ENCODE peak calls at places on chromosomes 4 and X, in five cellular contexts. N is HCT116, P is Panc1, E is A549, I is HepG2. V is an unnamed sample.

GRCh38 chr4:40262079-40262528 is 65.3 kb downstream of the RHOH start:
- DNase-seq in N (no peak), P (no peak), E (no peak), I (no peak), V (no peak)

GRCh38 chr4:41693629-41694028 is 54.9 kb downstream of the PHOX2B start:
- DNase-seq in N (no peak), P (peak), E (peak), I (peak), V (no peak)

GRCh38 chrX:108699368-108699767 is 37.0 kb downstream of the IRS4 start:
- DNase-seq in N (peak), P (peak), E (peak), I (peak), V (no peak)

GRCh38 chr4:109826719-109827118 is 1.1 kb upstream of the RRH start:
- DNase-seq in N (no peak), P (no peak), E (no peak), I (no peak), V (no peak)

GRCh38 chr4:61079427-61079826 is 120.7 kb upstream of the ADGRL3 start:
- DNase-seq in N (no peak), P (no peak), E (no peak), I (no peak), V (no peak)

GRCh38 chr4:86942185-86942666 is 7.4 kb downstream of the AFF1 start:
- DNase-seq in N (no peak), P (no peak), E (peak), I (peak), V (no peak)

GRCh38 chr4:85734446-85734845 is 259.5 kb downstream of the ARHGAP24 start:
- DNase-seq in N (peak), P (no peak), E (no peak), I (no peak), V (no peak)

GRCh38 chrX:76279007-76279406 is 106.1 kb downstream of the PBDC1 start:
- DNase-seq in N (peak), P (peak), E (peak), I (peak), V (peak)

GRCh38 chr4:57291911-57292310 is 181.7 kb upstream of the IGFBP7 start:
- DNase-seq in N (no peak), P (no peak), E (no peak), I (no peak), V (no peak)

GRCh38 chr4:161538941-161539340 is 624.9 kb downstream of the FSTL5 start:
- DNase-seq in N (no peak), P (no peak), E (no peak), I (no peak), V (no peak)

GRCh38 chr4:119029847-119030535 is 105.6 kb upstream of the MYOZ2 start:
- DNase-seq in N (no peak), P (no peak), E (no peak), I (no peak), V (no peak)

GRCh38 chrX:107146670-107147069 is 28.0 kb upstream of the RBM41 start:
- DNase-seq in N (no peak), P (no peak), E (no peak), I (no peak), V (no peak)

GRCh38 chr4:624705-625590 is at the start of gene PDE6B:
- DNase-seq in N (no peak), P (no peak), E (no peak), I (no peak), V (no peak)

GRCh38 chr4:181150173-181150572 is 1093.0 kb upstream of the TENM3 start:
- DNase-seq in N (no peak), P (no peak), E (no peak), I (peak), V (no peak)

GRCh38 chr4:10746371-10747143 is 62.0 kb upstream of the CLNK start:
- DNase-seq in N (no peak), P (no peak), E (no peak), I (no peak), V (no peak)

GRCh38 chrX:110120025-110120424 is 117.1 kb downstream of the TMEM164 start:
- DNase-seq in N (no peak), P (no peak), E (no peak), I (no peak), V (peak)

GRCh38 chr4:139942284-139942683 is 211.7 kb downstream of the MAML3 start:
- DNase-seq in N (no peak), P (no peak), E (no peak), I (no peak), V (no peak)

GRCh38 chrX:44971674-44972073 is 98.7 kb downstream of the KDM6A start:
- DNase-seq in N (no peak), P (no peak), E (no peak), I (no peak), V (no peak)

GRCh38 chr4:8077181-8078108 is 81.2 kb downstream of the ABLIM2 start:
- DNase-seq in N (no peak), P (no peak), E (no peak), I (no peak), V (no peak)

GRCh38 chr4:151862766-151863165 is 102.0 kb upstream of the GATB start:
- DNase-seq in N (no peak), P (no peak), E (no peak), I (no peak), V (no peak)
- H3K27ac ChIP-seq in N (no peak), P (no peak), E (no peak), I (no peak), V (no peak)

GRCh38 chr4:71231073-71231752 is 107.6 kb upstream of the SLC4A4 start:
- DNase-seq in N (no peak), P (no peak), E (no peak), I (no peak), V (no peak)

GRCh38 chr4:71231753-71232420 is 106.9 kb upstream of the SLC4A4 start:
- DNase-seq in N (no peak), P (no peak), E (no peak), I (no peak), V (no peak)

GRCh38 chr4:71229477-71230257 is 109.2 kb upstream of the SLC4A4 start:
- DNase-seq in N (peak), P (peak), E (peak), I (peak), V (no peak)

GRCh38 chr4:71230258-71230594 is 108.6 kb upstream of the SLC4A4 start:
- DNase-seq in N (no peak), P (no peak), E (no peak), I (no peak), V (no peak)

DNA sequence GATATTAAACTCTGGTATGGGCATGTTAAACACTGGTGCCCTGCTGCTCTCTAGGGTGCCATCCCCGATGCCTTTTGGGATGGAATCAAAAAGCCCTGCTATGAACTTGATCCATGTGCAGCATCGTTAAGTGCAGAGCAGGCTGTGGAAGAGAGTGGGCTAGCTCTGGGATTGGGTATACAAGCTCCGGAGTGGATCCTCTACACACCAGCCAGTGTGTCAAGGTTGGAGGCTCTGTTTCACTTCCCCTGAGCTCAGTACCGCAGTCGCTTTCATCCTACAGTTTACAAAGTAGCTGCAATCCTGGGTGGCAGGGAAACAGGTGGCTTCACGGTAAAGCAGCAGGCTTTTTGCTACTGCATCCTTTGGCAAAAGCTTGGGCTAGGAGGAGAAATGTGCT is 108.2 kb upstream of the SLC4A4 start:
- DNase-seq in N (no peak), P (no peak), E (no peak), I (no peak), V (no peak)
- TF ChIP-seq REST in N (no peak), P (no peak), E (no peak), I (no peak), V (no peak)

DNA sequence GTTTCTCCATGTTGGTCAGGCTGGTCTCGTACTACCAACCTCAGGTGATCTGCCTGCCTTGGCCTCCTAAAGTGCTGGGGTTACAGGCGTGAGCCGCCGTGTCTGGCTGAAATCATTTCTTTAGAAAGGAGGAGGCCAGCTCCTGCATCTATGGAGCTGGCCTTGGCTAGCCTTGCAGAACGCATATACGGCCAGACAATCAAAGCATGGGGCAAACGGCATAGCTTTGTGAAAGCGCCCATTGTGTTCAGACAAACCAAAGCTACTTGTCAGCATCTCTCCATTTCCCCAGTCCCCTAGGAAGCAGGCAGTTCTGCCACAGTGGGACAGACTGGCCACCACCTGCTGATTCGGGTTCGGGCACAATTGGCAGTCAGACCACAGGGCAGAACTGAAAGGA is 48.9 kb upstream of the IQSEC2 start:
- DNase-seq in N (no peak), P (no peak), E (no peak), I (no peak), V (no peak)
- H3K27ac ChIP-seq in N (no peak), P (no peak), E (no peak), I (no peak), V (no peak)

GRCh38 chr4:174714393-174715211 is 114.4 kb downstream of the GLRA3 start:
- DNase-seq in N (peak), P (peak), E (peak), I (peak), V (peak)
- TF ChIP-seq REST in N (no peak), P (no peak), E (no peak), I (no peak), V (no peak)

DNA sequence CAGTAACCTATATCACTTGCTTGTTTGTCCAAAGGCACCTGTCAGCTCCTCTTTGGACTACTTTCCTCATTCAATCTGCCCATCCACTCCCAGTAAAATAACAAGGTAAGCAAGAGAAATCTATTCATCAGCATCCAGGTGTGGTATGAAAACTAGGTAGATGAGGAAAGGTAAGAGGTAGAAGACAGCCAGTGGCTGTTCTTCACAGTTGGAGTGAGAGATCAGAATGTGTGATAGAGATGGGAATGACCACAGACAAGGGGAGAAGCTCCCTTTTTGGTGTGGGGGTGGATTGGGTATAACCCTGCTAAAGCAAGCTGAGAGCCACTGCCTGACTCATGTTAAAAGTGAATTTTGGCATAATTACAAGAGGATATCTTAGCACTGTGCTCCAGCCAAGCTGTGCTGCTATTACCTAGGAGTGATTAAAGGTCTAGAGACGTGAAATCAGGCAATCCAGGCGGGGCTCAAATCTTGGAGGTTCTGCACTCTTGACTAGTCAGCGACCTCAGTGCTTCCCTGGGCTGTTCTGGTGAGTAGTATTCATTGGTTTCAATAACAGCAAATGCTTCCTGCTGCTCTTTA is 28.1 kb upstream of the RASL11B start:
- DNase-seq in N (no peak), P (no peak), E (no peak), I (no peak), V (no peak)
- H3K27ac ChIP-seq in N (no peak), P (no peak), E (no peak), I (no peak), V (no peak)

DNA sequence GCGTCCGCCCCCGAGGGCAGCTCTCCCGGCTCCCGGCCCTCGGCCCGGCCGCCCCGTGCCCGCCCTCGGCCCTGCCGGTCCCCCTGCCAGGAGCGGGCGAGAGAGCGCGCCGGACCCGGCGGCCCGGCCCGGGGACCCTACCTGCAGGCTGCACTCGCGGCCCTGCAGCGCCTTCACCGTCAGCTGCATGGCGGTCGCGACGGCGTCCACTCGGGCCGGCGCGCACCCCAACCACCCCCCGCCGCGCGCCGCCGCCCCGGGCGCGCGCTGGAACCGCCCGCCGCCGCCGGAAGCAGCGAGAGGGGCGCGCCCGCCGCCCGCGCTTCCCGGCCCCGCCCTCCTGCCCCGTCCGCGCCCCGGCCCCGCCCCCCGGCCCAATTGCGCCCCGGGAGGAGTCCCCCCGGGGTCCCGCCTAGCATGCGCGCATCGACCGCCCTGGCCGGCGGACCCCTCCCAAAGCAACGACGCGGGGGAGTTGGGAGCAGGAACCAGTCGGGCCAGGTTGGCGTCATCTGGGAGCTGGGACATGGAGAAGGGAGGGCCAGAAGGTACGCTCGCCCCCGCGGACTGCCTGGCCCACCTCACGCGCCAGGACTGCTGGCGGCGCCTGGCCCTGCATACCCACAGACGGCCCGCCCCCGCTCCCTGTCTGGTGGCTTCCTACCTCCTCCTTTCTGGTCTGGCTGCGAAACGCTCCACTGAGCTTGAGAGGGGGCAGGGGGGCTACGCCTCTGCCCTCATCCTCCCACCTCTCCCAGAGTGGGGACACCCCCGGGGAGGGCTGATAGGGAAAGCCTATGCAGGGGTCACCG is at the start of gene UBL4A:
- DNase-seq in N (peak), P (no peak), E (peak), I (no peak), V (peak)
- TF ChIP-seq REST in N (no peak), P (no peak), E (no peak), I (no peak), V (no peak)

GRCh38 chr4:38516194-38516593 is 147.8 kb upstream of the KLF3 start:
- DNase-seq in N (no peak), P (no peak), E (peak), I (no peak), V (no peak)

GRCh38 chr4:38511702-38512101 is 152.3 kb upstream of the KLF3 start:
- DNase-seq in N (no peak), P (no peak), E (no peak), I (no peak), V (no peak)

GRCh38 chr4:38510201-38510600 is 153.8 kb upstream of the KLF3 start:
- DNase-seq in N (no peak), P (no peak), E (no peak), I (no peak), V (no peak)

GRCh38 chr4:38512840-38513239 is 151.2 kb upstream of the KLF3 start:
- DNase-seq in N (no peak), P (no peak), E (no peak), I (no peak), V (no peak)

GRCh38 chr4:38514465-38515146 is 149.4 kb upstream of the KLF3 start:
- DNase-seq in N (no peak), P (no peak), E (no peak), I (no peak), V (no peak)
- H3K27ac ChIP-seq in N (no peak), P (no peak), E (no peak), I (no peak), V (no peak)

V was measured in HL-60.